ENCODE peak calls at places on chromosomes 1 and 21, in six cellular contexts. L is CD8-positive, alpha-beta T cell; H is cardiac muscle cell; K is neuronal stem cell; S is SK-N-SH; A is A673. G is an unnamed sample.
A peak's percentile ranks its signal among the peaks of the same experiment; 100 is the strongest.

GRCh38 chr1:153361129-153362109 is 3.8 kb downstream of the S100A9 start:
- DNase-seq in H (peak; percentile 76), S (no peak), L (no peak), A (no peak), K (no peak), G (no peak)

GRCh38 chr1:202005958-202006357 is 4.4 kb upstream of the ELF3 start:
- DNase-seq in K (no peak), A (no peak), H (peak; percentile 45), S (no peak), L (no peak), G (no peak)

GRCh38 chr1:26910343-26911160 is 3.2 kb downstream of the NR0B2 start:
- DNase-seq in H (no peak), K (no peak), S (no peak), A (no peak), L (no peak), G (no peak)

GRCh38 chr1:193321242-193321842 is 134.9 kb upstream of the B3GALT2 start:
- DNase-seq in L (no peak), H (no peak), A (no peak), S (no peak), K (no peak), G (no peak)

GRCh38 chr1:22925111-22925510 is 47.6 kb downstream of the LACTBL1 start:
- DNase-seq in A (no peak), L (no peak), H (no peak), K (no peak), S (no peak), G (no peak)

GRCh38 chr1:107277022-107277421 is 136.2 kb downstream of the NTNG1 start:
- DNase-seq in K (peak; percentile 37), L (no peak), S (peak; percentile 23), H (peak; percentile 81), A (peak; percentile 90), G (no peak)

GRCh38 chr1:112906155-112906698 is 49.8 kb downstream of the SLC16A1 start:
- DNase-seq in L (no peak), A (peak; percentile 39), S (no peak), H (no peak), K (no peak), G (no peak)

GRCh38 chr1:96845464-96845863 is 123.9 kb downstream of the PTBP2 start:
- DNase-seq in A (peak; percentile 53), L (no peak), S (no peak), H (peak; percentile 49), K (no peak), G (no peak)

GRCh38 chr1:26537951-26538352 is 8.4 kb downstream of the RPS6KA1 start:
- DNase-seq in A (no peak), K (no peak), L (no peak), H (no peak), S (no peak), G (no peak)

GRCh38 chr1:154404984-154405761 is at the start of gene IL6R:
- DNase-seq in A (peak; percentile 75), H (peak; percentile 77), K (peak; percentile 63), S (peak; percentile 78), L (peak; percentile 60), G (peak; percentile 69)

GRCh38 chr1:105730701-105731100 is 1325.8 kb upstream of the PRMT6 start:
- DNase-seq in H (no peak), K (no peak), A (no peak), L (no peak), S (no peak), G (no peak)

GRCh38 chr1:207644852-207645631 is at the start of gene CR1L:
- DNase-seq in A (peak; percentile 71), H (peak; percentile 76), S (peak; percentile 83), K (no peak), L (peak; percentile 58), G (no peak)

GRCh38 chr1:21077085-21077484 is 99.6 kb downstream of the EIF4G3 start:
- DNase-seq in K (no peak), H (no peak), A (no peak), S (no peak), L (no peak), G (no peak)

GRCh38 chr21:25732091-25732760 is 2.5 kb downstream of the ATP5PF start:
- DNase-seq in L (no peak), S (no peak), A (no peak), H (no peak), K (no peak), G (no peak)

GRCh38 chr1:232519186-232519585 is 110.7 kb downstream of the SIPA1L2 start:
- DNase-seq in A (peak; percentile 40), H (no peak), S (no peak), L (no peak), K (no peak), G (no peak)

GRCh38 chr1:236773919-236774318 is 21.2 kb upstream of the MTR start:
- DNase-seq in K (no peak), A (no peak), L (no peak), S (no peak), H (no peak), G (no peak)

GRCh38 chr1:223531742-223532341 is 133.7 kb downstream of the CAPN8 start:
- DNase-seq in H (peak; percentile 61), L (peak; percentile 21), A (peak; percentile 70), K (peak; percentile 44), S (peak; percentile 59), G (no peak)

GRCh38 chr1:244730153-244730933 is 77.4 kb downstream of the DESI2 start:
- DNase-seq in K (peak; percentile 15), A (peak; percentile 61), H (peak; percentile 45), S (peak; percentile 79), L (peak; percentile 5), G (no peak)

GRCh38 chr1:18949689-18950414 is 6.6 kb downstream of the IFFO2 start:
- DNase-seq in H (peak; percentile 59), L (no peak), K (no peak), S (no peak), A (peak; percentile 65), G (no peak)

GRCh38 chr1:162889989-162890388 is 29.0 kb upstream of the CCDC190 start:
- DNase-seq in S (peak; percentile 68), H (peak; percentile 57), L (no peak), A (no peak), K (no peak), G (no peak)

DNA sequence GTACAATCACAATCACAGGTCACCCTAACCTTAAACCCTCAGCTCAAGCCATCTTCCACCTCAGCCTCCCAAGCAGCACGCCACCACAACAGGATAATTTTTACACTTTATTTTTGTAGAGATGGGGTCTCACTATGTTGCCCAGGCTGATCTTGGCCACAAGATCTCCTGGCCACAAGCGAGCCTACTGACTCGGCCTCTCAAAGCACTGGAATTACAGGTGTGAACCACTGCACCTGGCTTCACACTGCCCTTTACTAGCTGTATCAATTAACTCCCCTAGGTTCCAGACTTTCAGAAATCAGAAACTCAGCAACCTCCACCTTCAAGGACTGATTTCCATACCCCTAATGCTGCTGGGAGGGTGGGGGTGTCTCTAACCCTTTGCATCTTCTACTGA is 37.0 kb downstream of the NUP133 start:
- DNase-seq in S (no peak), A (no peak), K (no peak), H (no peak), L (no peak), G (no peak)
- H3K36me3 ChIP-seq in S (peaks cover 33% of the 10 kb centered on the region), A (peaks cover 37% of the 10 kb centered on the region), K (peaks cover 24% of the 10 kb centered on the region), H (peaks cover 51% of the 10 kb centered on the region), L (peaks cover 14% of the 10 kb centered on the region), G (peaks cover 1% of the 10 kb centered on the region)

GRCh38 chr1:226722901-226723639 is 16.0 kb downstream of the ITPKB start:
- DNase-seq in A (no peak), L (no peak), H (no peak), S (no peak), K (no peak), G (no peak)

GRCh38 chr1:226725870-226726212 is 13.2 kb downstream of the ITPKB start:
- DNase-seq in K (no peak), H (no peak), S (no peak), L (no peak), A (no peak), G (no peak)

GRCh38 chr1:226719596-226720386 is 19.3 kb downstream of the ITPKB start:
- DNase-seq in K (no peak), L (no peak), S (no peak), H (no peak), A (no peak), G (no peak)

GRCh38 chr1:226722240-226722900 is 16.7 kb downstream of the ITPKB start:
- DNase-seq in A (no peak), H (no peak), S (no peak), L (no peak), K (no peak), G (no peak)

DNA sequence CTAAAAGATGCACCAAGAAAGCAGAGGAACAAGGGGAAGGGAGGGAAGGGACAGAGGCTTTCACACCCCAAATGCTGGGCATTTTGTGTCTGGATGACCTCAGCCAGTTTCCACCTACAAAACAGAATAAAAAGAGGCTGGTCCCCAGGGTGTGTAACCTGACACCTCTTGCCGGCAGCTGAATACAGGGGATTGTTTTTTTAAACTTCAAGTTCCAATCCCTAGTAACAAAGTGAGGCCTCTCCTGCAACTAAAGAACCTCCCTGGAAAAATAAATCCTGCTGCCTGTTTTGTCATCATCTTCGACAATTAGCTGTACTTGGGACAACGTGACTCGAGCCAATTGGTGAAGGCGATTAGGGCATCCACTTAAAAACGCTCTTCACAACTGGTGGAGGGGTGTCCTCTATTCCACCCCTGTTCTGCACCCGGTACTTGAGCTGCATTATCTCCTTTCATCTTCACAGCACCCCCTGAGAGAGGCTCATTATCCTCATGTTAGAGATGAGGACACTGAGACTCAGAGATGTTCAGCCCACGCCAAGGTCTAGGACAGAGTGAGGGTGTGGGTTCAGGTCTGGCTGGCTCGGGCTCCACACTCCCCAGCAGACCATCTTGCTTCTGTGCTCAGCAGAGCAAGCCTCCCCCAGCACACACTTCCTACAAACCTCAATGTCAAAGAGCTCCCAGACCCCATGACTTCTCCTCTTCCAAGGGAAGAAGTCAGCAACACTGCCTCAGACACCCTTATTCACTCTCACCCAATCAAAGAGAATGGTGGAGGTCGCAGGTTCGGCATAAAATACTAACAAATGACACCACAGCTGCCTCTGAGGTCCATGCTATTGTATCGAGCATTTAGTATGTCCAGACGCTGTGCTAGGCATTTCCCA is 15.2 kb downstream of the ITPKB start:
- DNase-seq in K (peak; percentile 65), A (peak; percentile 85), L (no peak), S (no peak), H (peak; percentile 62), G (no peak)
- H3K4me3 ChIP-seq in K (no peak overlapping the region), A (no peak overlapping the region), L (peak overlapping the region; percentile 31), S (no peak overlapping the region), H (no peak overlapping the region), G (no peak overlapping the region)

DNA sequence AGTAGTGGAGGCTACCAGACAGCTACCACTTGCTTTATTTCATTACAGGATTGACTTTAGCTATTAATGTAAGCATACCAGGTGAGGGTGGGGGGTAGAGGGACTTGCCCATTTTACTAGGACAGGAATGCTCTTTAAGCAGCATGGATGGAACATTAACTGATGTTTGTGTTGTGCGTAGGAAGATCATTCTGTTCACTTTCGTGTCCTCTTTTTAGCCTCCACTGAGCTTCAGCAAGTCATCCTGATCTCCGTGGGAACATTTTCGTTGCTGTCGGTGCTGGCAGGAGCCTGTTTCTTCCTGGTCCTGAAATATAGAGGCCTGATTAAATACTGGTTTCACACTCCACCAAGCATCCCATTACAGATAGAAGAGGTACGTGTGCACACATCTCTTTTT is 29.3 kb downstream of the IFNGR2 start:
- DNase-seq in S (no peak), L (no peak), H (no peak), K (no peak), A (no peak), G (no peak)
- H3K36me3 ChIP-seq in S (peaks cover 80% of the 10 kb centered on the region), L (peaks cover 37% of the 10 kb centered on the region), H (peaks cover 62% of the 10 kb centered on the region), K (peaks cover 44% of the 10 kb centered on the region), A (peaks cover 53% of the 10 kb centered on the region), G (peaks cover 6% of the 10 kb centered on the region)

DNA sequence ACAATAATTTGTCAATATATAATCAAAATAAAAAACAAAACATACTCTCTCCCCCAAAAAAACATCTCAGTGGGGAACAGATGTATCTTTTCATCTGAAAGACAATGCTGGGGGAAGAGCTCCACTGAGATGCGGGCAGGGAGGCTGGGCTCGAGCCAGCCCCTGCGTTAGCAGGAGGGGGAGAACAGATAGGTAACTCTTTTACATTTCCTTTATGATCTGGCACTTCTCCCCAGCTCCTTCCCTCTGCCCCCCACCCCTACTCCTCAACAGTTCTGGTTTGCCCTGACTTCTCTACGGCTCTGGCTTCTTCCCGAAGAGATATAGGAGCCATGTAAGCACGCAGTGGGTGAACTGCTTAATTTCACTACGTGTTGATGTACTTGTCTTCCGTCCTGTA is 12.4 kb downstream of the LEPR start:
- DNase-seq in K (no peak), L (no peak), S (no peak), A (no peak), H (no peak), G (no peak)
- H3K4me3 ChIP-seq in K (no peak overlapping the region), L (no peak overlapping the region), S (no peak overlapping the region), A (no peak overlapping the region), H (no peak overlapping the region), G (no peak overlapping the region)

G was measured in kidney epithelial cell.